ENCODE peak calls at places on chromosomes 11 and 22, in six cellular contexts. F, P, X, V, R and E are unnamed samples.

GRCh38 chr11:40388097-40388818 is 1071.2 kb downstream of the LRRC4C start:
- DNase-seq in F (no peak), P (no peak), X (no peak), V (no peak), R (peak; percentile 68), E (peak; percentile 81)

GRCh38 chr22:31093090-31093850 is 12.2 kb downstream of the SMTN start:
- DNase-seq in F (peak; percentile 76), P (no peak), X (no peak), V (peak; percentile 79), R (no peak), E (no peak)

GRCh38 chr11:122750047-122750446 is 88.3 kb upstream of the CRTAM start:
- DNase-seq in F (no peak), P (no peak), X (no peak), V (no peak), R (no peak), E (no peak)

GRCh38 chr11:58845342-58845741 is 838 bp upstream of the GLYATL2 start:
- DNase-seq in F (no peak), P (no peak), X (no peak), V (no peak), R (no peak), E (no peak)

GRCh38 chr11:63829823-63830489 is 9.0 kb upstream of the MARK2 start:
- DNase-seq in F (no peak), P (no peak), X (no peak), V (no peak), R (peak; percentile 34), E (peak; percentile 46)

GRCh38 chr11:22521226-22521625 is 104.4 kb downstream of the FANCF start:
- DNase-seq in F (no peak), P (no peak), X (no peak), V (no peak), R (peak; percentile 90), E (peak; percentile 75)

GRCh38 chr11:85791326-85791990 is 19.5 kb downstream of the SYTL2 start:
- DNase-seq in F (no peak), P (no peak), X (peak; percentile 27), V (no peak), R (no peak), E (no peak)

GRCh38 chr22:50261615-50262459 is at the start of gene MAPK12:
- DNase-seq in F (no peak), P (no peak), X (no peak), V (peak; percentile 55), R (peak; percentile 45), E (peak; percentile 9)

GRCh38 chr11:47152953-47153950 is 23.4 kb downstream of the ARFGAP2 start:
- DNase-seq in F (peak; percentile 85), P (no peak), X (peak; percentile 74), V (peak; percentile 64), R (peak; percentile 49), E (peak; percentile 82)

GRCh38 chr11:35529971-35530495 is 4.6 kb upstream of the PAMR1 start:
- DNase-seq in F (peak; percentile 45), P (peak; percentile 91), X (peak; percentile 92), V (no peak), R (peak; percentile 99), E (peak; percentile 98)

GRCh38 chr11:35794850-35795249 is 132.3 kb downstream of the TRIM44 start:
- DNase-seq in F (no peak), P (no peak), X (peak; percentile 47), V (no peak), R (peak; percentile 83), E (peak; percentile 62)

GRCh38 chr11:67606150-67606476 is 623 bp upstream of the NDUFV1 start:
- DNase-seq in F (no peak), P (no peak), X (no peak), V (no peak), R (no peak), E (no peak)

GRCh38 chr22:11628651-11629511 is 3899.1 kb upstream of the OR11H1 start:
- DNase-seq in F (no peak), P (no peak), X (no peak), V (no peak), R (no peak), E (no peak)

GRCh38 chr11:3658252-3658651 is 12.9 kb downstream of the CHRNA10 start:
- DNase-seq in F (no peak), P (no peak), X (no peak), V (no peak), R (no peak), E (no peak)

GRCh38 chr11:104995001-104995408 is 26.6 kb upstream of the CASP4 start:
- DNase-seq in F (no peak), P (no peak), X (no peak), V (no peak), R (no peak), E (no peak)

GRCh38 chr22:50260801-50261614 is 475 bp downstream of the MAPK12 start:
- DNase-seq in F (no peak), P (no peak), X (no peak), V (no peak), R (peak; percentile 74), E (peak; percentile 64)

DNA sequence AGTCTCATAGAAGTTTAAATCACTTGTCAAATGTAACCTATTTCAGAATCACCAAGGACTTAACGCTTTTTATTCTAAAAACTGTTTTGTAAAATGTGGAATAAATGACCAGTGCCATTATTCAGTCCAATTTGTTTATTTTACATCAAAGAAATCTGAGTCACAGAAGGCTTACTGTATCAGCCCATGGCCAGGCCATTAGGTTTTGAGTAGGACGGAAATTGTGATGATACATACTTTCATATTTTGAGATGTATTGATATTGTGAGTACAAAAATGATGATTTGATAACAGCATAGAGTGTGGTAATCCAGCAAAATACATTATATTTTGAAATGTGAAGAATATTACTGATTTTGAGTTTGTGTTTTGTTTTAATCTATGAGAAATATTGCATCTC is 81.2 kb downstream of the PIWIL3 start:
- DNase-seq in F (no peak), P (no peak), X (no peak), V (no peak), R (peak; percentile 18), E (peak; percentile 1)
- TF ChIP-seq CTCF in F (no peak), P (no peak), X (no peak), V (no peak), R (no peak), E (no peak)

DNA sequence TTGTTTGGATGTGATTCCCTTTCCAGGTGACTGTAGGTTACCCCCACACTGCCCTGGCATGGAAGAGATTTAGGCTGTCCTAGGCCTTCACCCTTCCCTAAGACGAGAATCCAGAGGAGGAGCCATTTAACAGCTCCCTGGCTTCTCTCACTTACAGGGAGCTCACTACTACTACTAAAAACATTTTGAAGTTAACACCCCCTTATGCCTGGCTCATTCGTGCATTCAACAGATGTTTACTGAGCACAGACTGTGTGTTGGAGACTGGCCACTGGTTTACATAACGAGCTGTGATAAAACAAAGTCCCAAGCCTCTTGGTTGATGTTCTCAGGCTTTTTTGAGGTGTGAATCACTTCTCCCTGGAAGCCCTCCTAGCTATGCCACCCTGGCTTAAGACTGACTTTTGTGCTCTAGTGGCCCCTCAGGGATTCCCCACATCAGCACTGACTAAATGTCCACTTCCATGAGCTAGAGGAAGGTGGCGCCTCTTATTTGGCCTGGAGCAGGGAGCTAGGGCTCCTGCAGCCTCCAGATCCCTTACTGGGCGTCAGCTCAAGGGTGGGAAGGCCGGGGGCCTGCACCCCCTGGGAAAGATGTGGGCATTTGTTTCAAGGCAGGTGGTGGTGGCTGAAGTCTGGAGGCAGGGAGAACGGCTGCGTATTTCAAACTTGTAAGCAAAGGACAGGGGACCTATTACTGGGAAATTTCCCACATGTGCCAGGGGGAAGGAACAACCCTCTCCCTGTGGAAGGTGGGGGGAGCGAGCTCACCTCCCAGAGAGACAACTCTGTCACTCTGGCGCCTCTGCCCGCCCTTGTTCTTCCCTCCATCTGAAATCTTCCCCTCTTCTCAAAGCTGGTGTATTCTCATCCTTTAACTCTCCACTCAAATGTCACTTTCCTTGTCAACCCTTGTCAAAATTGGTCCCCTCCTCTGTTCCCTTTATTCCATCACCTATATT is 19.4 kb upstream of the MALAT1 start:
- DNase-seq in F (peak; percentile 72), P (peak; percentile 96), X (no peak), V (peak; percentile 84), R (peak; percentile 89), E (peak; percentile 98)
- H3K4me3 ChIP-seq in F (peak overlapping the region; percentile 19), P (peak overlapping the region; percentile 26), X (peak overlapping the region; percentile 52), V (peak overlapping the region; percentile 88), R (peak overlapping the region; percentile 24), E (peak overlapping the region; percentile 36)

GRCh38 chr11:124746621-124747243 is 5.3 kb downstream of the VSIG2 start:
- DNase-seq in F (peak; percentile 47), P (no peak), X (peak; percentile 27), V (no peak), R (peak; percentile 58), E (peak; percentile 41)

GRCh38 chr11:124745270-124745834 is 5.6 kb downstream of the NRGN start:
- DNase-seq in F (no peak), P (no peak), X (no peak), V (no peak), R (no peak), E (no peak)

GRCh38 chr11:124747406-124748099 is 4.5 kb downstream of the VSIG2 start:
- DNase-seq in F (no peak), P (no peak), X (no peak), V (no peak), R (no peak), E (no peak)

GRCh38 chr11:124748100-124748418 is 4.0 kb downstream of the VSIG2 start:
- DNase-seq in F (no peak), P (no peak), X (no peak), V (no peak), R (no peak), E (no peak)

DNA sequence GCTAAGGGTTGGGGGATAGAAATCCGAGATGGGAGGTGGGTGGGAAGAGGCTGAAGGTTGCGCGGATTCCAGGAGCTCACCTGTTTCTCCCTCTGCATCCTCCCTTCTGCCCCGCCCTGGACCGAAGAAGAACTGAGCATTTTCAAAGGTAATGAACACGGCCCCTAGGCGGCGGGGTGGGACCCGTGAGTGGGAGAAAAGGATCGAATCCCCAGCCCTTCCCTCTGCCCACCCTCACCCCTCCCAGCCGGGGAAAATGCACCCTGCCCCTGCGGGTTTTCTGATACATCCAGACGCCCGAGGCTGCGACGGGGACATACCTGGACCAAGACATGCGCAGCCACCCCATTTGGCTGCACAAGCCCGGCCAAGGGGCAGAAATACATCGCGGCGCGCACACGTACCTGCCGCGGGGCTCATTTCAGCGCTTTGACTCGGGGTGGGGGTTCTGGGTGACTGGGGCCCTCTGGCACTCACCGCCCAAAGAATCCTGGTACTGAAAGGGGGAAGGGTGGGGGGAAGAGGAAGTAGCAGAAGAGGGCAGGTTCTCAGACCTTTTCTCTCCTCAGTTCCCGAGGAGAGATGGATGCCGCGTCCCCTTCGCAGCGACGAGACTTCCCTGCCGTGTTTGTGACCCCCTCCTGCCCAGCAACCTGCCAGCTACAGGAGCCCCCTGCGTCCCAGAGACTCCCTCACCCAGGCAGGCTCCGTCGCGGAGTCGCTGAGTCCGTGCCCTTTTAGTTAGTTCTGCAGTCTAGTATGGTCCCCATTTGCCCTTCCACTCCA is 6.0 kb downstream of the VSIG2 start:
- DNase-seq in F (no peak), P (no peak), X (no peak), V (no peak), R (no peak), E (no peak)
- TF ChIP-seq CTCF in F (no peak), P (no peak), X (peak; percentile 42), V (no peak), R (peak; percentile 14), E (peak; percentile 8)

DNA sequence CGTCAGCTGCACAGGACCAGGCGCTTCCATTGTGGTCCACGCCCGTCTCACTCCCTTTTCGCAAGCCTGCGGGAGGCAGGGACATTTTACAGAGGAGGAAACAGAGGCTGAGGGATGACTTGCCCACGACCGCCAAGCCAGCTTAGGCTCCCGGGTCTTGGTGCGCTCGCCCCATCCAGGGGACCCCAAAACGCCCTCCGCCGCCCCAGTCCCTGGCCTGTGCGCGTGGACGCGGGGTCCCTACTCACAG is 300 bp downstream of the WNT11 start:
- DNase-seq in F (no peak), P (no peak), X (no peak), V (no peak), R (no peak), E (no peak)
- H3K4me3 ChIP-seq in F (no peak overlapping the region), P (no peak overlapping the region), X (peak overlapping the region; percentile 31), V (peak overlapping the region; percentile 79), R (no peak overlapping the region), E (no peak overlapping the region)